ENCODE peak calls at places on chromosomes 1 and 21, in ten cellular contexts. A, B, Y, M, W, J, H, U, T and V are unnamed samples.

GRCh38 chr1:238123201-238123600 is 232.5 kb upstream of the ZP4 start:
- DNase-seq in W (no peak), U (no peak), B (no peak), A (no peak), M (no peak), H (no peak), T (no peak), J (no peak), Y (no peak), V (no peak)

GRCh38 chr1:47823016-47823843 is 174.0 kb downstream of the TRABD2B start:
- DNase-seq in Y (no peak), H (no peak), J (no peak), B (no peak), A (no peak), U (no peak), M (no peak), T (no peak), W (no peak), V (no peak)

GRCh38 chr1:151868404-151868980 is 15.0 kb upstream of the THEM5 start:
- DNase-seq in M (no peak), J (no peak), W (no peak), A (no peak), B (no peak), Y (no peak), H (no peak), T (no peak), U (no peak), V (no peak)

GRCh38 chr1:230575886-230576477 is 66.3 kb upstream of the COG2 start:
- DNase-seq in B (no peak), M (no peak), J (no peak), U (no peak), W (no peak), T (no peak), Y (no peak), H (no peak), A (no peak), V (no peak)

GRCh38 chr1:116254776-116255175 is 118.3 kb upstream of the ATP1A1 start:
- DNase-seq in H (no peak), A (no peak), M (no peak), Y (no peak), T (no peak), U (no peak), B (no peak), W (no peak), J (no peak), V (no peak)

GRCh38 chr1:84174051-84174556 is 30.0 kb downstream of the PRKACB start:
- DNase-seq in U (no peak), J (no peak), W (no peak), Y (no peak), A (no peak), H (no peak), T (no peak), B (no peak), M (peak), V (peak)

GRCh38 chr1:215083408-215083961 is 948 bp downstream of the KCNK2 start:
- DNase-seq in T (peak), Y (no peak), H (no peak), M (peak), B (peak), U (no peak), W (no peak), J (peak), A (peak), V (peak)

GRCh38 chr1:27037518-27037917 is 24.9 kb upstream of the TENT5B start:
- DNase-seq in H (no peak), T (no peak), Y (no peak), J (no peak), B (no peak), A (no peak), U (no peak), M (no peak), W (no peak), V (no peak)

GRCh38 chr1:211731456-211732275 is 56.2 kb upstream of the NEK2 start:
- DNase-seq in J (no peak), W (no peak), M (no peak), U (no peak), Y (no peak), T (no peak), B (no peak), H (no peak), A (no peak), V (no peak)

GRCh38 chr1:30750751-30751291 is 6.8 kb downstream of the LAPTM5 start:
- DNase-seq in B (no peak), J (no peak), A (no peak), Y (no peak), H (no peak), M (no peak), U (no peak), W (no peak), T (no peak), V (no peak)

GRCh38 chr1:115179397-115179835 is 90.1 kb upstream of the TSPAN2 start:
- DNase-seq in Y (no peak), W (no peak), J (no peak), B (no peak), M (no peak), H (no peak), T (no peak), A (no peak), U (no peak), V (no peak)

GRCh38 chr1:180928272-180929230 is 15.9 kb downstream of the KIAA1614 start:
- DNase-seq in H (no peak), M (no peak), W (no peak), U (no peak), B (no peak), T (no peak), J (no peak), Y (no peak), A (no peak), V (no peak)

GRCh38 chr1:37995773-37996379 is 6.1 kb upstream of the SF3A3 start:
- DNase-seq in M (peak), A (peak), B (peak), T (peak), W (no peak), J (peak), H (peak), Y (no peak), U (no peak), V (peak)

GRCh38 chr1:56584910-56585528 is 5.7 kb upstream of the PLPP3 start:
- DNase-seq in T (no peak), W (no peak), B (peak), M (peak), Y (no peak), H (no peak), A (peak), U (peak), J (no peak), V (peak)

GRCh38 chr1:113930499-113931161 is 1.5 kb downstream of the HIPK1 start:
- DNase-seq in A (peak), T (no peak), B (peak), W (peak), U (peak), M (peak), H (peak), Y (peak), J (no peak), V (peak)

GRCh38 chr1:206503591-206504362 is 3.6 kb upstream of the RASSF5 start:
- DNase-seq in H (no peak), B (no peak), M (no peak), U (no peak), T (no peak), Y (peak), A (no peak), W (peak), J (peak), V (no peak)

GRCh38 chr1:67135354-67135753 is 584 bp upstream of the C1orf141 start:
- DNase-seq in J (no peak), M (no peak), Y (no peak), U (no peak), W (no peak), A (no peak), B (no peak), T (no peak), H (no peak), V (no peak)

GRCh38 chr21:40846057-40846456 is 901 bp downstream of the DSCAM start:
- DNase-seq in U (no peak), M (no peak), T (no peak), W (no peak), A (no peak), H (no peak), J (no peak), B (peak), Y (no peak), V (no peak)

GRCh38 chr1:246043556-246043955 is 463.5 kb downstream of the SMYD3 start:
- DNase-seq in U (no peak), B (no peak), Y (no peak), T (no peak), M (no peak), W (no peak), A (no peak), H (no peak), J (no peak), V (no peak)

GRCh38 chr1:44616991-44617702 is 57.1 kb downstream of the TMEM53 start:
- DNase-seq in A (peak), M (peak), H (no peak), J (no peak), T (no peak), W (no peak), U (no peak), Y (no peak), B (peak), V (no peak)

GRCh38 chr1:97200627-97201026 is 479.0 kb downstream of the PTBP2 start:
- DNase-seq in H (no peak), A (no peak), W (no peak), Y (no peak), M (no peak), T (no peak), U (no peak), J (no peak), B (no peak), V (no peak)

GRCh38 chr1:51570063-51570720 is 46.7 kb upstream of the OSBPL9 start:
- DNase-seq in Y (no peak), M (no peak), H (no peak), A (no peak), T (no peak), W (no peak), B (no peak), J (no peak), U (no peak), V (no peak)

GRCh38 chr21:38793926-38794713 is 11.6 kb upstream of the ETS2 start:
- DNase-seq in T (no peak), Y (no peak), B (no peak), M (no peak), A (no peak), W (no peak), J (no peak), H (no peak), U (no peak), V (no peak)

GRCh38 chr1:8858888-8859706 is 19.4 kb downstream of the ENO1 start:
- DNase-seq in J (no peak), W (no peak), T (no peak), Y (peak), H (peak), M (peak), B (peak), A (peak), U (no peak), V (peak)

GRCh38 chr1:214416417-214417212 is 134.8 kb downstream of the PTPN14 start:
- DNase-seq in H (no peak), W (no peak), B (no peak), M (no peak), J (no peak), U (no peak), A (no peak), Y (no peak), T (no peak), V (no peak)

GRCh38 chr1:31382379-31382989 is 9.6 kb upstream of the FABP3 start:
- DNase-seq in B (no peak), W (no peak), A (no peak), M (no peak), J (no peak), U (no peak), Y (no peak), T (no peak), H (no peak), V (no peak)

GRCh38 chr1:48916121-48917069 is 139.7 kb upstream of the BEND5 start:
- DNase-seq in Y (no peak), J (no peak), B (peak), W (no peak), T (no peak), H (no peak), M (peak), U (no peak), A (peak), V (peak)

GRCh38 chr1:244896550-244896949 is 32.2 kb upstream of the HNRNPU start:
- DNase-seq in A (no peak), U (no peak), M (no peak), H (no peak), J (no peak), B (no peak), W (no peak), T (no peak), Y (no peak), V (no peak)

GRCh38 chr21:39712976-39713375 is 32.0 kb upstream of the IGSF5 start:
- DNase-seq in T (no peak), W (no peak), U (no peak), B (peak), J (no peak), M (peak), A (no peak), Y (no peak), H (no peak), V (no peak)

GRCh38 chr1:201277441-201277840 is 5.9 kb upstream of the PKP1 start:
- DNase-seq in M (no peak), B (no peak), T (no peak), A (no peak), H (no peak), W (no peak), J (no peak), Y (no peak), U (no peak), V (no peak)

GRCh38 chr1:156128749-156129682 is 14.5 kb downstream of the LMNA start:
- DNase-seq in J (peak), Y (no peak), H (no peak), B (peak), W (no peak), T (peak), U (no peak), A (no peak), M (no peak), V (no peak)